ENCODE peak calls at places on chromosomes 13 and 19, in seven cellular contexts. O is H1, M is IMR-90, F is mesendoderm, R is H9, V is neuronal stem cell, D is mesenchymal stem cell. I is an unnamed sample.

GRCh38 chr13:23570931-23571330 is 719 bp downstream of the TNFRSF19 start:
- DNase-seq in D (no peak), R (no peak), O (no peak), V (no peak), M (peak; percentile 54), F (no peak), I (no peak)

GRCh38 chr19:52270266-52270885 is 989 bp downstream of the ZNF766 start:
- DNase-seq in V (no peak), O (peak; percentile 47), M (peak; percentile 17), F (peak; percentile 16), D (no peak), R (no peak), I (no peak)

GRCh38 chr19:4115818-4116385 is 8.0 kb downstream of the MAP2K2 start:
- DNase-seq in F (no peak), M (no peak), R (no peak), V (no peak), O (no peak), D (no peak), I (no peak)

GRCh38 chr19:5880604-5881078 is 10.3 kb upstream of the FUT5 start:
- DNase-seq in F (peak; percentile 46), V (no peak), O (no peak), R (no peak), D (peak; percentile 96), M (peak; percentile 74), I (no peak)

GRCh38 chr13:105452895-105453294 is 1082.6 kb downstream of the EFNB2 start:
- DNase-seq in O (no peak), M (no peak), D (no peak), R (no peak), V (no peak), F (no peak), I (no peak)

GRCh38 chr13:37382156-37382555 is 216.4 kb downstream of the POSTN start:
- DNase-seq in D (no peak), M (peak; percentile 23), V (no peak), O (no peak), R (no peak), F (no peak), I (no peak)

GRCh38 chr13:112722433-112723250 is 32.8 kb downstream of the ATP11A start:
- DNase-seq in V (no peak), R (no peak), F (peak; percentile 94), O (no peak), D (peak; percentile 85), M (peak; percentile 98), I (peak; percentile 99)

GRCh38 chr13:84479656-84480055 is 597.4 kb upstream of the SLITRK1 start:
- DNase-seq in D (no peak), M (peak; percentile 40), R (no peak), F (no peak), V (no peak), O (no peak), I (no peak)

GRCh38 chr13:40161931-40162330 is 504.5 kb downstream of the FOXO1 start:
- DNase-seq in F (no peak), R (no peak), O (no peak), D (no peak), V (no peak), M (no peak), I (no peak)

GRCh38 chr13:113545455-113545930 is 39.1 kb upstream of the TFDP1 start:
- DNase-seq in M (peak; percentile 47), R (peak; percentile 24), D (peak; percentile 17), V (no peak), O (no peak), F (peak; percentile 68), I (peak; percentile 3)

GRCh38 chr13:60931858-60932546 is 483.6 kb downstream of the PCDH20 start:
- DNase-seq in F (no peak), V (no peak), R (no peak), M (no peak), D (no peak), O (no peak), I (no peak)

GRCh38 chr13:33682020-33682564 is 135.9 kb upstream of the RFC3 start:
- DNase-seq in F (no peak), V (no peak), M (no peak), R (no peak), O (no peak), D (no peak), I (no peak)
- H3K9ac ChIP-seq in F (no peak overlapping the region), V (no peak overlapping the region), M (no peak overlapping the region), R (no peak overlapping the region), O (no peak overlapping the region), D (no peak overlapping the region), I (no peak overlapping the region)

GRCh38 chr13:111130111-111130508 is 15.0 kb downstream of the ARHGEF7 start:
- DNase-seq in M (no peak), R (no peak), F (no peak), D (no peak), V (no peak), O (no peak), I (no peak)

GRCh38 chr13:111123221-111123620 is 8.1 kb downstream of the ARHGEF7 start:
- DNase-seq in M (no peak), V (no peak), R (no peak), F (no peak), D (no peak), O (no peak), I (peak; percentile 82)

GRCh38 chr13:111123649-111124048 is 8.5 kb downstream of the ARHGEF7 start:
- DNase-seq in O (no peak), F (no peak), V (no peak), R (no peak), M (no peak), D (no peak), I (no peak)

GRCh38 chr13:111129465-111130110 is 14.5 kb downstream of the ARHGEF7 start:
- DNase-seq in R (no peak), F (no peak), O (no peak), D (no peak), V (no peak), M (no peak), I (no peak)

DNA sequence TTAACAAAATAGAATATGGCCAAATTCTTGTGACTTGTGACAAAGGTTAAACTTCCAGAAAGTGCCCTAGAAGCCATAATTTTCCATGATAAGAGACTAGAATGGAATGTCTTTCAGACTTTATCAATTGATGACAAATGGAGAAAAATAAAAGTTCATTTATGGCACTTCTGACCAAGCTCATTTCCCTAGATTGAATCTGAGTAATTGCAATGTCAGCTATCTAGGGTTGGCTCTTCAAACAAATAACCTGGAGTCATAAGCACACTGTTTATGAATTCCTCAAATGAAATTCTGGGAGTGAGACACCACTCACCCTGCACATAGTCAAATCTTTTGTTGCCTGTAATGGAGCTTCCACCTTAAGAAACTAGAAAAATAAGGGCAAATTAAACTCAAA is 11.4 kb downstream of the ARHGEF7 start:
- DNase-seq in M (no peak), D (no peak), V (no peak), F (no peak), O (no peak), R (no peak), I (no peak)
- H3K79me1 ChIP-seq in M (no peaks in the 10 kb centered on the region), D (no peaks in the 10 kb centered on the region), V (no peaks in the 10 kb centered on the region), F (no peaks in the 10 kb centered on the region), O (no peaks in the 10 kb centered on the region), R (no peaks in the 10 kb centered on the region), I (no peaks in the 10 kb centered on the region)

GRCh38 chr19:38949580-38950367 is 19.0 kb downstream of the MRPS12 start:
- DNase-seq in D (peak; percentile 77), V (peak; percentile 80), R (peak; percentile 99), O (peak; percentile 99), F (peak; percentile 93), M (peak; percentile 25), I (peak; percentile 91)

GRCh38 chr19:38944981-38945506 is 14.3 kb downstream of the MRPS12 start:
- DNase-seq in D (no peak), V (no peak), F (no peak), M (no peak), R (no peak), O (no peak), I (no peak)

GRCh38 chr19:38945562-38946228 is 15.0 kb downstream of the MRPS12 start:
- DNase-seq in F (no peak), M (no peak), O (no peak), R (peak; percentile 42), V (no peak), D (no peak), I (no peak)

GRCh38 chr19:38942471-38943181 is 11.9 kb downstream of the MRPS12 start:
- DNase-seq in R (no peak), O (no peak), V (no peak), F (no peak), D (no peak), M (no peak), I (no peak)

DNA sequence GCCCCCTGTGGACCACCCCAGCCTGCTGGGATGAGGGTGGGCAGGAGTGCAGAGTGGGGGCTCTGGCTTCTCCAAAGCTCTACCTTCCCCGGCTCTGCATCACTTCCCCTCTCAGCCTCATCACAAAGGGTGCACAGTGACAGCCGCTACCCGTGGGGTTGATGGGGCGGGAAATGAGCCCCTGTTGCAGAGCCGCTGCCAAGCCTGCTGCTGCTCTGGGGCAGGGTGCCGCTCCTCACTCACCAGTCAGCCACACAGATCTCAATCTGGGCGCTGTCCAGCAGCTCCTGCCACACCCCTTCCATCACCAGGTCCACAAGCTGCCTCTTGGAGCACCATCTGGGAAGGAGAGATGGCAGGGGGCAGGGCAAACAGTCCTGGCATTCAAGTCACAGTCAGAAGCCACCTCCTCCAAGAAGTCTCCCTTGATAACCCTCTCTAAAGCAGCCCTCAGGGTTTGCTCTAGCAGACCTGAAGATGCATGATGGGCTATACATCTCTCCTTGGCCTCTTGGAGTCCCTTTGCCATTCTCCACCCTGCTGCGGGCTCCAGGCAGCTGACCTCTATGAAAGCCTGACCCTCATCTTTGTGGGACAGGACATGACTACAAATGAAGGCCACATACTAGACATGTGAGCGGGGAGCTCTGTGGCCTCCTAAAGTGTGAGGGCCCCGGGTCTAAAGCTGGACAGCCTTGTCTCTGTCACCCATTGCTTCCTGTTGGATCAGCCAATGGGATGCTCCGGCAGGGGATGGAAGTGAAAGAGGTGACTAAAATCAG is 15.7 kb downstream of the MRPS12 start:
- DNase-seq in M (no peak), V (no peak), F (no peak), D (no peak), O (no peak), R (peak; percentile 36), I (no peak)
- H3K9ac ChIP-seq in M (no peak overlapping the region), V (no peak overlapping the region), F (no peak overlapping the region), D (no peak overlapping the region), O (no peak overlapping the region), R (no peak overlapping the region), I (no peak overlapping the region)

GRCh38 chr13:44346534-44346933 is 27.1 kb upstream of the SERP2 start:
- DNase-seq in D (no peak), R (no peak), V (no peak), F (no peak), O (no peak), M (no peak), I (no peak)

GRCh38 chr13:44340508-44340907 is 33.1 kb upstream of the SERP2 start:
- DNase-seq in M (no peak), O (no peak), D (no peak), F (no peak), R (no peak), V (no peak), I (no peak)

GRCh38 chr13:44337581-44337980 is 36.0 kb upstream of the SERP2 start:
- DNase-seq in O (no peak), R (no peak), F (no peak), D (no peak), V (no peak), M (no peak), I (peak; percentile 81)

GRCh38 chr13:44347301-44347700 is 26.3 kb upstream of the SERP2 start:
- DNase-seq in M (no peak), V (no peak), F (no peak), R (no peak), D (no peak), O (no peak), I (no peak)

DNA sequence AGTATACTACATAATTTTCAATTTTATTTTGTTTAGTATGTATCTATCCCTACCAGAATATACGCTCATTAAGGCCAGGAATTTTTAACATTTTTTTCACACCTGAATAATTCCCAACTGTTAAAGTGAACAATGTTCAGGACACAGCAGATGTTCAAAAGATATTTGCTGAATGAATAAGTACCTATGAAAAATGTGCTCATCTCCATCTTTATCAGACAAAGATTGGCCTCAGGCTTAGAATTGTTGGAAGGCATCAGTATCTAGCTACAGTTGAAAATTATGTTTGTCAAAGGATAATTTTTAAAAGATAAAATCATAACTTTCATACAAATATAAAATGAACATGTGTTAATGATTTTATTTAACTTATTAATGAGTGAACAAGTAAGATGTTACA is 30.9 kb upstream of the SERP2 start:
- DNase-seq in V (no peak), D (no peak), M (no peak), R (no peak), F (no peak), O (no peak), I (peak; percentile 30)
- H3K79me1 ChIP-seq in V (no peaks in the 10 kb centered on the region), D (no peaks in the 10 kb centered on the region), M (no peaks in the 10 kb centered on the region), R (no peaks in the 10 kb centered on the region), F (no peaks in the 10 kb centered on the region), O (no peaks in the 10 kb centered on the region), I (peaks cover 5% of the 10 kb centered on the region)